ENCODE peak calls at places on chromosomes 5 and 9, in ten cellular contexts. A is right atrium auricular region, X is NB4, Y is endothelial cell, P is neural crest cell, B is activated B cell treated with CpG ODN at 0.5 μM for 24 hours, I is lung, Z is AG09309, L is keratinocyte, J is GM13976. H is an unnamed sample.

GRCh38 chr5:14286574-14287399 is 143.6 kb downstream of the TRIO start:
- DNase-seq in X (no peak), P (no peak), I (no peak), J (peak), Y (no peak), L (no peak), A (no peak), Z (no peak), B (peak), H (no peak)

GRCh38 chr5:65825388-65826328 is 100.7 kb upstream of the ERBIN start:
- DNase-seq in B (no peak), L (no peak), X (peak), Y (no peak), P (no peak), J (no peak), Z (no peak), I (no peak), A (no peak), H (no peak)

GRCh38 chr9:133729646-133730281 is 8.4 kb downstream of the SARDH start:
- DNase-seq in A (no peak), J (no peak), B (no peak), Z (no peak), P (no peak), X (no peak), Y (no peak), I (peak), L (no peak), H (no peak)

GRCh38 chr9:110115868-110116542 is 92.0 kb downstream of the C9orf152 start:
- DNase-seq in A (no peak), J (no peak), Z (no peak), P (no peak), I (no peak), Y (no peak), L (no peak), X (no peak), B (no peak), H (no peak)

GRCh38 chr9:127519301-127520166 is 68.2 kb downstream of the LRSAM1 start:
- DNase-seq in X (peak), L (no peak), A (no peak), J (peak), B (no peak), Z (peak), Y (no peak), P (no peak), I (peak), H (no peak)

GRCh38 chr9:92986175-92987110 is 39.1 kb downstream of the FGD3 start:
- DNase-seq in P (no peak), I (no peak), A (no peak), L (no peak), Z (no peak), Y (no peak), X (peak), J (peak), B (no peak), H (no peak)

GRCh38 chr5:116361979-116362577 is 212.5 kb downstream of the SEMA6A start:
- DNase-seq in Z (no peak), J (no peak), X (no peak), Y (no peak), B (no peak), A (no peak), I (no peak), P (no peak), L (no peak), H (no peak)

GRCh38 chr9:27703591-27703990 is 130.3 kb upstream of the C9orf72 start:
- DNase-seq in Z (no peak), L (no peak), X (no peak), A (no peak), B (no peak), J (no peak), Y (no peak), I (no peak), P (no peak), H (no peak)

GRCh38 chr9:34233691-34234090 is 54.8 kb downstream of the UBAP1 start:
- DNase-seq in Z (no peak), A (no peak), I (no peak), J (no peak), P (no peak), Y (no peak), X (no peak), B (no peak), L (no peak), H (no peak)

GRCh38 chr5:42784132-42784531 is 27.5 kb downstream of the CCDC152 start:
- DNase-seq in Z (no peak), B (no peak), Y (no peak), I (no peak), L (no peak), A (no peak), P (no peak), X (no peak), J (no peak), H (no peak)

GRCh38 chr5:2746642-2747041 is 4.8 kb downstream of the IRX2 start:
- DNase-seq in J (no peak), P (no peak), A (no peak), Y (no peak), B (no peak), Z (no peak), I (peak), L (no peak), X (no peak), H (no peak)
- TF ChIP-seq CTCF in J (no peak), P (peak), A (no peak), Y (no peak), B (no peak), Z (no peak), I (no peak), L (peak), X (no peak), H (no peak)

GRCh38 chr5:31895199-31895598 is 256.3 kb downstream of the PDZD2 start:
- DNase-seq in X (no peak), P (no peak), B (no peak), L (no peak), A (no peak), Y (no peak), J (no peak), I (no peak), Z (no peak), H (no peak)
- TF ChIP-seq CTCF in X (no peak), P (no peak), B (no peak), L (no peak), A (no peak), Y (no peak), J (no peak), I (no peak), Z (no peak), H (no peak)

GRCh38 chr9:91037511-91038482 is 236.2 kb downstream of the SYK start:
- DNase-seq in Y (no peak), P (no peak), B (no peak), A (peak), I (peak), Z (peak), L (no peak), J (no peak), X (peak), H (no peak)

GRCh38 chr9:91038483-91039124 is 237.0 kb downstream of the SYK start:
- DNase-seq in I (peak), J (no peak), B (no peak), A (no peak), Z (no peak), P (no peak), Y (no peak), X (no peak), L (no peak), H (no peak)

GRCh38 chr9:91036356-91036755 is 234.7 kb downstream of the SYK start:
- DNase-seq in Y (no peak), I (no peak), X (no peak), L (no peak), Z (no peak), P (no peak), J (no peak), B (no peak), A (no peak), H (no peak)

GRCh38 chr9:91035825-91036208 is 234.2 kb downstream of the SYK start:
- DNase-seq in X (no peak), J (no peak), I (no peak), Y (no peak), Z (no peak), A (no peak), P (no peak), L (no peak), B (no peak), H (no peak)

DNA sequence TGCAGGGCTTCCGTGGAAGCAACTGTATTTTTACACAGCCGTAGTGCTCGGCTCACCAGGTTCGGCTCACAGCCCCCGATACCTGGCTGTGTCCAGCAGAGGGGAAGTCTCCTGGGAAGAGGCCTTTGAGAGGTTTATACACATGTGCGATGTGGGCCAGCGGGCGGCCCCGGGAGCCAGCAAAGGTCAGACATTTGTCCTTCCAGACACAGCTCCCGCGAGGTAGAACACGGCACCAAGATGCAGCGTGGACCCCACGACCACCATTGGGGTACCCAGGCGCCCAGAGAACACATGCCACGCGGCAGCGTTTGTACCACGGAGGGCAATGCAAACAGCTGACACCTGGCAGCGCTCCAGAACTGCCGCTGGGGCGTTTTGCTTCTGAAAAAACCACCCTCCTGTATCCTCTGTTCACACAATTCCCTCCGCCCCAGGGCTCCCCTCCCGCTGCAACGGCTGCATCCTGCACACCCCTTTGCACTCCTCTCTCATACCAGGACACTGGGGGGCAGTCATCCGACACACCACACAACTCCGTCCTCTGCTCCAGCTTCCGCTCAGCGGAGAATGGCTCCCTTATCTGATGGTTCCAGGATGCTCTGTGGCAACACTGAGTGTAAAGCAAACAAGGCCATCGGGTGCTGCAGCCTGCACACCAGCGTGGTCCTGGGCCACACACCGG is 235.3 kb downstream of the SYK start:
- DNase-seq in P (peak), B (no peak), Z (peak), Y (peak), A (peak), L (no peak), I (peak), X (peak), J (peak), H (peak)
- TF ChIP-seq CTCF in P (peak), B (no peak), Z (peak), Y (no peak), A (peak), L (peak), I (peak), X (peak), J (peak), H (no peak)

DNA sequence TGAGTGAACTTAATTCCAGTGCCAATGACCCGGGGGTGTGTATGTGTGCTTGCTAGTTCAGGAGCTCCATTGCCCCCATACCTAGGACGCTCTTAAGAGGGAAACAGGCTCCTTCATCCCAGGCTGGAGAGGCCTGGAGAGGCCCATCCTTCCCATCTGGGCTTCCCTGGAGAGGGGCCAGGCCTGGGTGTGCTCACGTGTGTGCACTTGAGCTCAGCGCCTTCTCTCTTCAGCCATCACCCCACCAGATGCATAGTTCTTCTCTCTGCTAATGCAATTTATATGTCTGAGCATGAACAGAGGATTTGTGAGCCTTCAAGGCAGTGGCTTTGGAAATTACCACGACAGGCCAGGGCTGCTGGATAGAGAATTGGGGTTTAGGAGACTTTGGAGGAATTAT is 48.6 kb upstream of the SHB start:
- DNase-seq in Y (no peak), A (peak), L (no peak), P (no peak), J (no peak), Z (no peak), X (no peak), B (no peak), I (no peak), H (no peak)
- TF ChIP-seq CTCF in Y (no peak), A (no peak), L (no peak), P (no peak), J (no peak), Z (no peak), X (no peak), B (no peak), I (no peak), H (no peak)

GRCh38 chr5:92884464-92884863 is 696.6 kb downstream of the NR2F1-AS1 start:
- DNase-seq in P (no peak), Y (no peak), X (no peak), L (no peak), Z (no peak), I (no peak), A (no peak), B (no peak), J (no peak), H (no peak)
- TF ChIP-seq CTCF in P (no peak), Y (no peak), X (no peak), L (no peak), Z (no peak), I (no peak), A (no peak), B (no peak), J (no peak), H (no peak)